ENCODE peak calls at places on chromosomes 2 and 18, in nine cellular contexts. One of them, this sample, is unnamed.

GRCh38 chr2:104312684-104313083 is 541.2 kb upstream of the POU3F3 start:
- DNase-seq in activated T-cell treated with anti-CD3 and anti-CD28 coated beads, Interleukin-2, amount 50 U/mL, for 1 hour: no peak
- DNase-seq in GDM1: no peak
- DNase-seq in stimulated activated CD4-positive, alpha-beta T cell treated with anti-CD3 and anti-CD28 coated beads, Interleukin-15, amount 100 ng/mL, for 1 hour: no peak
- DNase-seq in A549: no peak
- DNase-seq in HEK293T: no peak
- DNase-seq in stimulated activated effector memory CD8-positive, alpha-beta T cell treated with anti-CD3 and anti-CD28 coated beads, Interleukin-12 subunit alpha, Interleukin-12 subunit beta, amount 100 ng/mL, for 72 hours: no peak
- DNase-seq in foreskin fibroblast: no peak
- DNase-seq in neuronal stem cell: no peak
- DNase-seq in this sample: no peak

GRCh38 chr2:217899231-217900009 is 103.4 kb downstream of the TNS1 start:
- DNase-seq in activated T-cell treated with anti-CD3 and anti-CD28 coated beads, Interleukin-2, amount 50 U/mL, for 1 hour: no peak
- DNase-seq in GDM1: no peak
- DNase-seq in stimulated activated CD4-positive, alpha-beta T cell treated with anti-CD3 and anti-CD28 coated beads, Interleukin-15, amount 100 ng/mL, for 1 hour: no peak
- DNase-seq in A549: peak
- DNase-seq in HEK293T: peak
- DNase-seq in stimulated activated effector memory CD8-positive, alpha-beta T cell treated with anti-CD3 and anti-CD28 coated beads, Interleukin-12 subunit alpha, Interleukin-12 subunit beta, amount 100 ng/mL, for 72 hours: no peak
- DNase-seq in foreskin fibroblast: peak
- DNase-seq in neuronal stem cell: peak
- DNase-seq in this sample: peak

GRCh38 chr18:39604836-39605235 is 2039.2 kb upstream of the CELF4 start:
- DNase-seq in activated T-cell treated with anti-CD3 and anti-CD28 coated beads, Interleukin-2, amount 50 U/mL, for 1 hour: no peak
- DNase-seq in GDM1: no peak
- DNase-seq in stimulated activated CD4-positive, alpha-beta T cell treated with anti-CD3 and anti-CD28 coated beads, Interleukin-15, amount 100 ng/mL, for 1 hour: no peak
- DNase-seq in A549: no peak
- DNase-seq in HEK293T: no peak
- DNase-seq in stimulated activated effector memory CD8-positive, alpha-beta T cell treated with anti-CD3 and anti-CD28 coated beads, Interleukin-12 subunit alpha, Interleukin-12 subunit beta, amount 100 ng/mL, for 72 hours: no peak
- DNase-seq in foreskin fibroblast: peak
- DNase-seq in neuronal stem cell: no peak
- DNase-seq in this sample: no peak

GRCh38 chr2:57759822-57760300 is 286.7 kb upstream of the VRK2 start:
- DNase-seq in activated T-cell treated with anti-CD3 and anti-CD28 coated beads, Interleukin-2, amount 50 U/mL, for 1 hour: peak
- DNase-seq in GDM1: peak
- DNase-seq in stimulated activated CD4-positive, alpha-beta T cell treated with anti-CD3 and anti-CD28 coated beads, Interleukin-15, amount 100 ng/mL, for 1 hour: peak
- DNase-seq in A549: peak
- DNase-seq in HEK293T: peak
- DNase-seq in stimulated activated effector memory CD8-positive, alpha-beta T cell treated with anti-CD3 and anti-CD28 coated beads, Interleukin-12 subunit alpha, Interleukin-12 subunit beta, amount 100 ng/mL, for 72 hours: peak
- DNase-seq in foreskin fibroblast: peak
- DNase-seq in neuronal stem cell: peak
- DNase-seq in this sample: peak

GRCh38 chr2:33933203-33933602 is 334.1 kb upstream of the FAM98A start:
- DNase-seq in activated T-cell treated with anti-CD3 and anti-CD28 coated beads, Interleukin-2, amount 50 U/mL, for 1 hour: no peak
- DNase-seq in GDM1: no peak
- DNase-seq in stimulated activated CD4-positive, alpha-beta T cell treated with anti-CD3 and anti-CD28 coated beads, Interleukin-15, amount 100 ng/mL, for 1 hour: no peak
- DNase-seq in A549: no peak
- DNase-seq in HEK293T: no peak
- DNase-seq in stimulated activated effector memory CD8-positive, alpha-beta T cell treated with anti-CD3 and anti-CD28 coated beads, Interleukin-12 subunit alpha, Interleukin-12 subunit beta, amount 100 ng/mL, for 72 hours: no peak
- DNase-seq in foreskin fibroblast: no peak
- DNase-seq in neuronal stem cell: no peak
- DNase-seq in this sample: no peak

GRCh38 chr2:147483293-147483669 is 361.5 kb upstream of the ACVR2A start:
- DNase-seq in activated T-cell treated with anti-CD3 and anti-CD28 coated beads, Interleukin-2, amount 50 U/mL, for 1 hour: no peak
- DNase-seq in GDM1: no peak
- DNase-seq in stimulated activated CD4-positive, alpha-beta T cell treated with anti-CD3 and anti-CD28 coated beads, Interleukin-15, amount 100 ng/mL, for 1 hour: no peak
- DNase-seq in A549: no peak
- DNase-seq in HEK293T: no peak
- DNase-seq in stimulated activated effector memory CD8-positive, alpha-beta T cell treated with anti-CD3 and anti-CD28 coated beads, Interleukin-12 subunit alpha, Interleukin-12 subunit beta, amount 100 ng/mL, for 72 hours: no peak
- DNase-seq in foreskin fibroblast: no peak
- DNase-seq in neuronal stem cell: no peak
- DNase-seq in this sample: no peak

GRCh38 chr18:56873441-56874140 is 222.4 kb downstream of the WDR7 start:
- DNase-seq in activated T-cell treated with anti-CD3 and anti-CD28 coated beads, Interleukin-2, amount 50 U/mL, for 1 hour: no peak
- DNase-seq in GDM1: no peak
- DNase-seq in stimulated activated CD4-positive, alpha-beta T cell treated with anti-CD3 and anti-CD28 coated beads, Interleukin-15, amount 100 ng/mL, for 1 hour: no peak
- DNase-seq in A549: no peak
- DNase-seq in HEK293T: no peak
- DNase-seq in stimulated activated effector memory CD8-positive, alpha-beta T cell treated with anti-CD3 and anti-CD28 coated beads, Interleukin-12 subunit alpha, Interleukin-12 subunit beta, amount 100 ng/mL, for 72 hours: no peak
- DNase-seq in foreskin fibroblast: no peak
- DNase-seq in neuronal stem cell: peak
- DNase-seq in this sample: no peak

GRCh38 chr18:70781860-70782453 is 493.1 kb downstream of the SOCS6 start:
- DNase-seq in activated T-cell treated with anti-CD3 and anti-CD28 coated beads, Interleukin-2, amount 50 U/mL, for 1 hour: peak
- DNase-seq in GDM1: peak
- DNase-seq in stimulated activated CD4-positive, alpha-beta T cell treated with anti-CD3 and anti-CD28 coated beads, Interleukin-15, amount 100 ng/mL, for 1 hour: peak
- DNase-seq in A549: peak
- DNase-seq in HEK293T: peak
- DNase-seq in stimulated activated effector memory CD8-positive, alpha-beta T cell treated with anti-CD3 and anti-CD28 coated beads, Interleukin-12 subunit alpha, Interleukin-12 subunit beta, amount 100 ng/mL, for 72 hours: peak
- DNase-seq in foreskin fibroblast: no peak
- DNase-seq in neuronal stem cell: peak
- DNase-seq in this sample: peak

GRCh38 chr2:98940102-98940501 is 4.1 kb upstream of the CRACDL start:
- DNase-seq in activated T-cell treated with anti-CD3 and anti-CD28 coated beads, Interleukin-2, amount 50 U/mL, for 1 hour: no peak
- DNase-seq in GDM1: no peak
- DNase-seq in stimulated activated CD4-positive, alpha-beta T cell treated with anti-CD3 and anti-CD28 coated beads, Interleukin-15, amount 100 ng/mL, for 1 hour: no peak
- DNase-seq in A549: no peak
- DNase-seq in HEK293T: no peak
- DNase-seq in stimulated activated effector memory CD8-positive, alpha-beta T cell treated with anti-CD3 and anti-CD28 coated beads, Interleukin-12 subunit alpha, Interleukin-12 subunit beta, amount 100 ng/mL, for 72 hours: no peak
- DNase-seq in foreskin fibroblast: no peak
- DNase-seq in neuronal stem cell: no peak
- DNase-seq in this sample: no peak

GRCh38 chr2:27211943-27212625 is at the start of the genes ATRAID and SLC5A6:
- DNase-seq in activated T-cell treated with anti-CD3 and anti-CD28 coated beads, Interleukin-2, amount 50 U/mL, for 1 hour: peak
- DNase-seq in GDM1: peak
- DNase-seq in stimulated activated CD4-positive, alpha-beta T cell treated with anti-CD3 and anti-CD28 coated beads, Interleukin-15, amount 100 ng/mL, for 1 hour: peak
- DNase-seq in A549: peak
- DNase-seq in HEK293T: peak
- DNase-seq in stimulated activated effector memory CD8-positive, alpha-beta T cell treated with anti-CD3 and anti-CD28 coated beads, Interleukin-12 subunit alpha, Interleukin-12 subunit beta, amount 100 ng/mL, for 72 hours: peak
- DNase-seq in foreskin fibroblast: peak
- DNase-seq in neuronal stem cell: peak
- DNase-seq in this sample: peak

GRCh38 chr2:206619011-206619410 is 23.3 kb upstream of the FAM237A start:
- DNase-seq in activated T-cell treated with anti-CD3 and anti-CD28 coated beads, Interleukin-2, amount 50 U/mL, for 1 hour: no peak
- DNase-seq in GDM1: no peak
- DNase-seq in stimulated activated CD4-positive, alpha-beta T cell treated with anti-CD3 and anti-CD28 coated beads, Interleukin-15, amount 100 ng/mL, for 1 hour: no peak
- DNase-seq in A549: no peak
- DNase-seq in HEK293T: no peak
- DNase-seq in stimulated activated effector memory CD8-positive, alpha-beta T cell treated with anti-CD3 and anti-CD28 coated beads, Interleukin-12 subunit alpha, Interleukin-12 subunit beta, amount 100 ng/mL, for 72 hours: no peak
- DNase-seq in foreskin fibroblast: no peak
- DNase-seq in neuronal stem cell: no peak
- DNase-seq in this sample: no peak

GRCh38 chr2:106267997-106268396 is 73.9 kb upstream of the UXS1 start:
- DNase-seq in activated T-cell treated with anti-CD3 and anti-CD28 coated beads, Interleukin-2, amount 50 U/mL, for 1 hour: no peak
- DNase-seq in GDM1: no peak
- DNase-seq in stimulated activated CD4-positive, alpha-beta T cell treated with anti-CD3 and anti-CD28 coated beads, Interleukin-15, amount 100 ng/mL, for 1 hour: no peak
- DNase-seq in A549: no peak
- DNase-seq in HEK293T: no peak
- DNase-seq in stimulated activated effector memory CD8-positive, alpha-beta T cell treated with anti-CD3 and anti-CD28 coated beads, Interleukin-12 subunit alpha, Interleukin-12 subunit beta, amount 100 ng/mL, for 72 hours: no peak
- DNase-seq in foreskin fibroblast: no peak
- DNase-seq in neuronal stem cell: no peak
- DNase-seq in this sample: no peak

GRCh38 chr2:98027535-98027934 is 31.8 kb upstream of the TMEM131 start:
- DNase-seq in activated T-cell treated with anti-CD3 and anti-CD28 coated beads, Interleukin-2, amount 50 U/mL, for 1 hour: no peak
- DNase-seq in GDM1: peak
- DNase-seq in stimulated activated CD4-positive, alpha-beta T cell treated with anti-CD3 and anti-CD28 coated beads, Interleukin-15, amount 100 ng/mL, for 1 hour: no peak
- DNase-seq in A549: no peak
- DNase-seq in HEK293T: no peak
- DNase-seq in stimulated activated effector memory CD8-positive, alpha-beta T cell treated with anti-CD3 and anti-CD28 coated beads, Interleukin-12 subunit alpha, Interleukin-12 subunit beta, amount 100 ng/mL, for 72 hours: no peak
- DNase-seq in foreskin fibroblast: no peak
- DNase-seq in neuronal stem cell: no peak
- DNase-seq in this sample: no peak

GRCh38 chr2:50902365-50902764 is 129.6 kb downstream of the NRXN1 start:
- DNase-seq in activated T-cell treated with anti-CD3 and anti-CD28 coated beads, Interleukin-2, amount 50 U/mL, for 1 hour: no peak
- DNase-seq in GDM1: no peak
- DNase-seq in stimulated activated CD4-positive, alpha-beta T cell treated with anti-CD3 and anti-CD28 coated beads, Interleukin-15, amount 100 ng/mL, for 1 hour: no peak
- DNase-seq in A549: no peak
- DNase-seq in HEK293T: no peak
- DNase-seq in stimulated activated effector memory CD8-positive, alpha-beta T cell treated with anti-CD3 and anti-CD28 coated beads, Interleukin-12 subunit alpha, Interleukin-12 subunit beta, amount 100 ng/mL, for 72 hours: no peak
- DNase-seq in foreskin fibroblast: no peak
- DNase-seq in neuronal stem cell: no peak
- DNase-seq in this sample: no peak

GRCh38 chr18:79950440-79951341 is 762 bp downstream of the SLC66A2 start:
- DNase-seq in activated T-cell treated with anti-CD3 and anti-CD28 coated beads, Interleukin-2, amount 50 U/mL, for 1 hour: peak
- DNase-seq in GDM1: no peak
- DNase-seq in stimulated activated CD4-positive, alpha-beta T cell treated with anti-CD3 and anti-CD28 coated beads, Interleukin-15, amount 100 ng/mL, for 1 hour: no peak
- DNase-seq in A549: peak
- DNase-seq in HEK293T: peak
- DNase-seq in stimulated activated effector memory CD8-positive, alpha-beta T cell treated with anti-CD3 and anti-CD28 coated beads, Interleukin-12 subunit alpha, Interleukin-12 subunit beta, amount 100 ng/mL, for 72 hours: peak
- DNase-seq in foreskin fibroblast: no peak
- DNase-seq in neuronal stem cell: no peak
- DNase-seq in this sample: no peak

GRCh38 chr18:32956591-32957310 is 183.9 kb upstream of the KLHL14 start:
- DNase-seq in activated T-cell treated with anti-CD3 and anti-CD28 coated beads, Interleukin-2, amount 50 U/mL, for 1 hour: no peak
- DNase-seq in GDM1: no peak
- DNase-seq in stimulated activated CD4-positive, alpha-beta T cell treated with anti-CD3 and anti-CD28 coated beads, Interleukin-15, amount 100 ng/mL, for 1 hour: no peak
- DNase-seq in A549: no peak
- DNase-seq in HEK293T: peak
- DNase-seq in stimulated activated effector memory CD8-positive, alpha-beta T cell treated with anti-CD3 and anti-CD28 coated beads, Interleukin-12 subunit alpha, Interleukin-12 subunit beta, amount 100 ng/mL, for 72 hours: no peak
- DNase-seq in foreskin fibroblast: peak
- DNase-seq in neuronal stem cell: no peak
- DNase-seq in this sample: no peak

GRCh38 chr2:168565112-168565511 is 109.0 kb downstream of the CERS6 start:
- DNase-seq in activated T-cell treated with anti-CD3 and anti-CD28 coated beads, Interleukin-2, amount 50 U/mL, for 1 hour: no peak
- DNase-seq in GDM1: no peak
- DNase-seq in stimulated activated CD4-positive, alpha-beta T cell treated with anti-CD3 and anti-CD28 coated beads, Interleukin-15, amount 100 ng/mL, for 1 hour: no peak
- DNase-seq in A549: no peak
- DNase-seq in HEK293T: no peak
- DNase-seq in stimulated activated effector memory CD8-positive, alpha-beta T cell treated with anti-CD3 and anti-CD28 coated beads, Interleukin-12 subunit alpha, Interleukin-12 subunit beta, amount 100 ng/mL, for 72 hours: no peak
- DNase-seq in foreskin fibroblast: peak
- DNase-seq in neuronal stem cell: no peak
- DNase-seq in this sample: no peak

GRCh38 chr18:59428018-59428417 is 69.0 kb upstream of the LMAN1 start:
- DNase-seq in activated T-cell treated with anti-CD3 and anti-CD28 coated beads, Interleukin-2, amount 50 U/mL, for 1 hour: no peak
- DNase-seq in GDM1: no peak
- DNase-seq in stimulated activated CD4-positive, alpha-beta T cell treated with anti-CD3 and anti-CD28 coated beads, Interleukin-15, amount 100 ng/mL, for 1 hour: no peak
- DNase-seq in A549: no peak
- DNase-seq in HEK293T: no peak
- DNase-seq in stimulated activated effector memory CD8-positive, alpha-beta T cell treated with anti-CD3 and anti-CD28 coated beads, Interleukin-12 subunit alpha, Interleukin-12 subunit beta, amount 100 ng/mL, for 72 hours: no peak
- DNase-seq in foreskin fibroblast: no peak
- DNase-seq in neuronal stem cell: no peak
- DNase-seq in this sample: no peak

GRCh38 chr2:236015171-236015570 is 153.0 kb downstream of the GBX2 start:
- DNase-seq in activated T-cell treated with anti-CD3 and anti-CD28 coated beads, Interleukin-2, amount 50 U/mL, for 1 hour: no peak
- DNase-seq in GDM1: no peak
- DNase-seq in stimulated activated CD4-positive, alpha-beta T cell treated with anti-CD3 and anti-CD28 coated beads, Interleukin-15, amount 100 ng/mL, for 1 hour: no peak
- DNase-seq in A549: no peak
- DNase-seq in HEK293T: no peak
- DNase-seq in stimulated activated effector memory CD8-positive, alpha-beta T cell treated with anti-CD3 and anti-CD28 coated beads, Interleukin-12 subunit alpha, Interleukin-12 subunit beta, amount 100 ng/mL, for 72 hours: no peak
- DNase-seq in foreskin fibroblast: no peak
- DNase-seq in neuronal stem cell: no peak
- DNase-seq in this sample: no peak

GRCh38 chr18:8995096-8995495 is 107.4 kb upstream of the NDUFV2 start:
- DNase-seq in activated T-cell treated with anti-CD3 and anti-CD28 coated beads, Interleukin-2, amount 50 U/mL, for 1 hour: no peak
- DNase-seq in GDM1: no peak
- DNase-seq in stimulated activated CD4-positive, alpha-beta T cell treated with anti-CD3 and anti-CD28 coated beads, Interleukin-15, amount 100 ng/mL, for 1 hour: no peak
- DNase-seq in A549: no peak
- DNase-seq in HEK293T: no peak
- DNase-seq in stimulated activated effector memory CD8-positive, alpha-beta T cell treated with anti-CD3 and anti-CD28 coated beads, Interleukin-12 subunit alpha, Interleukin-12 subunit beta, amount 100 ng/mL, for 72 hours: no peak
- DNase-seq in foreskin fibroblast: no peak
- DNase-seq in neuronal stem cell: no peak
- DNase-seq in this sample: no peak

GRCh38 chr2:156585457-156585856 is 149.3 kb downstream of the GPD2 start:
- DNase-seq in activated T-cell treated with anti-CD3 and anti-CD28 coated beads, Interleukin-2, amount 50 U/mL, for 1 hour: no peak
- DNase-seq in GDM1: no peak
- DNase-seq in stimulated activated CD4-positive, alpha-beta T cell treated with anti-CD3 and anti-CD28 coated beads, Interleukin-15, amount 100 ng/mL, for 1 hour: no peak
- DNase-seq in A549: no peak
- DNase-seq in HEK293T: no peak
- DNase-seq in stimulated activated effector memory CD8-positive, alpha-beta T cell treated with anti-CD3 and anti-CD28 coated beads, Interleukin-12 subunit alpha, Interleukin-12 subunit beta, amount 100 ng/mL, for 72 hours: no peak
- DNase-seq in foreskin fibroblast: no peak
- DNase-seq in neuronal stem cell: no peak
- DNase-seq in this sample: no peak

GRCh38 chr2:228801451-228801850 is 469.6 kb downstream of the PID1 start:
- DNase-seq in activated T-cell treated with anti-CD3 and anti-CD28 coated beads, Interleukin-2, amount 50 U/mL, for 1 hour: no peak
- DNase-seq in GDM1: no peak
- DNase-seq in stimulated activated CD4-positive, alpha-beta T cell treated with anti-CD3 and anti-CD28 coated beads, Interleukin-15, amount 100 ng/mL, for 1 hour: no peak
- DNase-seq in A549: no peak
- DNase-seq in HEK293T: no peak
- DNase-seq in stimulated activated effector memory CD8-positive, alpha-beta T cell treated with anti-CD3 and anti-CD28 coated beads, Interleukin-12 subunit alpha, Interleukin-12 subunit beta, amount 100 ng/mL, for 72 hours: no peak
- DNase-seq in foreskin fibroblast: no peak
- DNase-seq in neuronal stem cell: no peak
- DNase-seq in this sample: no peak

GRCh38 chr18:79937103-79937860 is 14.2 kb downstream of the SLC66A2 start:
- DNase-seq in activated T-cell treated with anti-CD3 and anti-CD28 coated beads, Interleukin-2, amount 50 U/mL, for 1 hour: no peak
- DNase-seq in GDM1: no peak
- DNase-seq in stimulated activated CD4-positive, alpha-beta T cell treated with anti-CD3 and anti-CD28 coated beads, Interleukin-15, amount 100 ng/mL, for 1 hour: no peak
- DNase-seq in A549: no peak
- DNase-seq in HEK293T: no peak
- DNase-seq in stimulated activated effector memory CD8-positive, alpha-beta T cell treated with anti-CD3 and anti-CD28 coated beads, Interleukin-12 subunit alpha, Interleukin-12 subunit beta, amount 100 ng/mL, for 72 hours: no peak
- DNase-seq in foreskin fibroblast: no peak
- DNase-seq in neuronal stem cell: no peak
- DNase-seq in this sample: no peak

GRCh38 chr2:31886700-31887099 is 124.1 kb downstream of the MEMO1 start:
- DNase-seq in activated T-cell treated with anti-CD3 and anti-CD28 coated beads, Interleukin-2, amount 50 U/mL, for 1 hour: no peak
- DNase-seq in GDM1: no peak
- DNase-seq in stimulated activated CD4-positive, alpha-beta T cell treated with anti-CD3 and anti-CD28 coated beads, Interleukin-15, amount 100 ng/mL, for 1 hour: no peak
- DNase-seq in A549: peak
- DNase-seq in HEK293T: peak
- DNase-seq in stimulated activated effector memory CD8-positive, alpha-beta T cell treated with anti-CD3 and anti-CD28 coated beads, Interleukin-12 subunit alpha, Interleukin-12 subunit beta, amount 100 ng/mL, for 72 hours: no peak
- DNase-seq in foreskin fibroblast: no peak
- DNase-seq in neuronal stem cell: peak
- DNase-seq in this sample: no peak

GRCh38 chr2:2640371-2640770 is 309.3 kb upstream of the MYT1L start:
- DNase-seq in activated T-cell treated with anti-CD3 and anti-CD28 coated beads, Interleukin-2, amount 50 U/mL, for 1 hour: no peak
- DNase-seq in GDM1: no peak
- DNase-seq in stimulated activated CD4-positive, alpha-beta T cell treated with anti-CD3 and anti-CD28 coated beads, Interleukin-15, amount 100 ng/mL, for 1 hour: no peak
- DNase-seq in A549: no peak
- DNase-seq in HEK293T: no peak
- DNase-seq in stimulated activated effector memory CD8-positive, alpha-beta T cell treated with anti-CD3 and anti-CD28 coated beads, Interleukin-12 subunit alpha, Interleukin-12 subunit beta, amount 100 ng/mL, for 72 hours: no peak
- DNase-seq in foreskin fibroblast: no peak
- DNase-seq in neuronal stem cell: no peak
- DNase-seq in this sample: no peak

GRCh38 chr2:39494784-39495251 is 57.7 kb upstream of the MAP4K3 start:
- DNase-seq in activated T-cell treated with anti-CD3 and anti-CD28 coated beads, Interleukin-2, amount 50 U/mL, for 1 hour: no peak
- DNase-seq in GDM1: no peak
- DNase-seq in stimulated activated CD4-positive, alpha-beta T cell treated with anti-CD3 and anti-CD28 coated beads, Interleukin-15, amount 100 ng/mL, for 1 hour: no peak
- DNase-seq in A549: peak
- DNase-seq in HEK293T: no peak
- DNase-seq in stimulated activated effector memory CD8-positive, alpha-beta T cell treated with anti-CD3 and anti-CD28 coated beads, Interleukin-12 subunit alpha, Interleukin-12 subunit beta, amount 100 ng/mL, for 72 hours: no peak
- DNase-seq in foreskin fibroblast: peak
- DNase-seq in neuronal stem cell: no peak
- DNase-seq in this sample: no peak

GRCh38 chr2:192379736-192380135 is 185.0 kb upstream of the TMEFF2 start:
- DNase-seq in activated T-cell treated with anti-CD3 and anti-CD28 coated beads, Interleukin-2, amount 50 U/mL, for 1 hour: no peak
- DNase-seq in GDM1: no peak
- DNase-seq in stimulated activated CD4-positive, alpha-beta T cell treated with anti-CD3 and anti-CD28 coated beads, Interleukin-15, amount 100 ng/mL, for 1 hour: no peak
- DNase-seq in A549: no peak
- DNase-seq in HEK293T: no peak
- DNase-seq in stimulated activated effector memory CD8-positive, alpha-beta T cell treated with anti-CD3 and anti-CD28 coated beads, Interleukin-12 subunit alpha, Interleukin-12 subunit beta, amount 100 ng/mL, for 72 hours: no peak
- DNase-seq in foreskin fibroblast: no peak
- DNase-seq in neuronal stem cell: no peak
- DNase-seq in this sample: no peak

GRCh38 chr18:40006553-40007073 is 1948.4 kb upstream of the PIK3C3 start:
- DNase-seq in activated T-cell treated with anti-CD3 and anti-CD28 coated beads, Interleukin-2, amount 50 U/mL, for 1 hour: no peak
- DNase-seq in GDM1: no peak
- DNase-seq in stimulated activated CD4-positive, alpha-beta T cell treated with anti-CD3 and anti-CD28 coated beads, Interleukin-15, amount 100 ng/mL, for 1 hour: no peak
- DNase-seq in A549: no peak
- DNase-seq in HEK293T: peak
- DNase-seq in stimulated activated effector memory CD8-positive, alpha-beta T cell treated with anti-CD3 and anti-CD28 coated beads, Interleukin-12 subunit alpha, Interleukin-12 subunit beta, amount 100 ng/mL, for 72 hours: no peak
- DNase-seq in foreskin fibroblast: no peak
- DNase-seq in neuronal stem cell: no peak
- DNase-seq in this sample: no peak

GRCh38 chr2:182952741-182953450 is 85.4 kb downstream of the NCKAP1 start:
- DNase-seq in activated T-cell treated with anti-CD3 and anti-CD28 coated beads, Interleukin-2, amount 50 U/mL, for 1 hour: no peak
- DNase-seq in GDM1: no peak
- DNase-seq in stimulated activated CD4-positive, alpha-beta T cell treated with anti-CD3 and anti-CD28 coated beads, Interleukin-15, amount 100 ng/mL, for 1 hour: no peak
- DNase-seq in A549: no peak
- DNase-seq in HEK293T: no peak
- DNase-seq in stimulated activated effector memory CD8-positive, alpha-beta T cell treated with anti-CD3 and anti-CD28 coated beads, Interleukin-12 subunit alpha, Interleukin-12 subunit beta, amount 100 ng/mL, for 72 hours: no peak
- DNase-seq in foreskin fibroblast: peak
- DNase-seq in neuronal stem cell: no peak
- DNase-seq in this sample: no peak

GRCh38 chr2:113407446-113408099 is 29.9 kb upstream of the ZNG1B start:
- DNase-seq in activated T-cell treated with anti-CD3 and anti-CD28 coated beads, Interleukin-2, amount 50 U/mL, for 1 hour: no peak
- DNase-seq in GDM1: no peak
- DNase-seq in stimulated activated CD4-positive, alpha-beta T cell treated with anti-CD3 and anti-CD28 coated beads, Interleukin-15, amount 100 ng/mL, for 1 hour: no peak
- DNase-seq in A549: peak
- DNase-seq in HEK293T: peak
- DNase-seq in stimulated activated effector memory CD8-positive, alpha-beta T cell treated with anti-CD3 and anti-CD28 coated beads, Interleukin-12 subunit alpha, Interleukin-12 subunit beta, amount 100 ng/mL, for 72 hours: no peak
- DNase-seq in foreskin fibroblast: peak
- DNase-seq in neuronal stem cell: no peak
- DNase-seq in this sample: no peak

GRCh38 chr18:48868468-48869466 is 82.0 kb downstream of the SMAD7 start:
- DNase-seq in activated T-cell treated with anti-CD3 and anti-CD28 coated beads, Interleukin-2, amount 50 U/mL, for 1 hour: no peak
- DNase-seq in GDM1: peak
- DNase-seq in stimulated activated CD4-positive, alpha-beta T cell treated with anti-CD3 and anti-CD28 coated beads, Interleukin-15, amount 100 ng/mL, for 1 hour: no peak
- DNase-seq in A549: no peak
- DNase-seq in HEK293T: no peak
- DNase-seq in stimulated activated effector memory CD8-positive, alpha-beta T cell treated with anti-CD3 and anti-CD28 coated beads, Interleukin-12 subunit alpha, Interleukin-12 subunit beta, amount 100 ng/mL, for 72 hours: peak
- DNase-seq in foreskin fibroblast: no peak
- DNase-seq in neuronal stem cell: no peak
- DNase-seq in this sample: peak